ENCODE peak calls at places on chromosomes 12 and 14, in eight cellular contexts. O is body of pancreas; X is psoas muscle; L is activated CD8-positive, alpha-beta memory T cell treated with anti-CD3 and anti-CD28 coated beads, Interleukin-2, amount 50 U/mL, for 4 hours; T is central memory CD8-positive, alpha-beta T cell; N is activated T-cell treated with anti-CD3 and anti-CD28 coated beads, Interleukin-2, amount 50 U/mL, for 1 hour; F is pancreas; A is GM06990. C is an unnamed sample.

GRCh38 chr12:132783917-132784531 is 22.4 kb upstream of the ANKLE2 start:
- DNase-seq in N (no peak), F (no peak), L (no peak), X (no peak), O (no peak), A (no peak), T (no peak), C (no peak)

GRCh38 chr14:100450049-100450448 is 126.9 kb downstream of the SLC25A47 start:
- DNase-seq in F (no peak), O (no peak), X (no peak), L (no peak), N (no peak), T (no peak), A (no peak), C (no peak)

GRCh38 chr14:99238234-99238633 is 33.8 kb downstream of the BCL11B start:
- DNase-seq in X (no peak), F (no peak), O (no peak), N (peak; percentile 39), A (no peak), T (no peak), L (no peak), C (no peak)

GRCh38 chr12:115440438-115440837 is 756.5 kb upstream of the TBX3 start:
- DNase-seq in F (peak; percentile 32), X (peak; percentile 63), N (no peak), L (no peak), O (peak; percentile 11), T (no peak), A (no peak), C (no peak)

GRCh38 chr14:54133896-54134295 is 177.3 kb upstream of the BMP4 start:
- DNase-seq in F (no peak), O (no peak), A (no peak), L (no peak), N (no peak), T (no peak), X (no peak), C (no peak)

GRCh38 chr12:52530905-52531304 is 10.7 kb upstream of the KRT5 start:
- DNase-seq in T (no peak), N (no peak), F (no peak), A (no peak), L (no peak), O (no peak), X (no peak), C (no peak)

GRCh38 chr12:9372202-9372601 is 164.0 kb upstream of the PZP start:
- DNase-seq in T (no peak), N (no peak), O (no peak), A (no peak), F (no peak), L (no peak), X (no peak), C (no peak)

GRCh38 chr14:68124885-68125731 is 305.5 kb downstream of the RAD51B start:
- DNase-seq in A (no peak), N (no peak), X (no peak), O (no peak), T (no peak), F (no peak), L (no peak), C (no peak)

GRCh38 chr12:31585271-31585670 is 5.7 kb downstream of the DENND5B start:
- DNase-seq in X (no peak), N (no peak), A (no peak), T (no peak), O (no peak), F (no peak), L (no peak), C (no peak)

GRCh38 chr14:98957211-98958047 is 314.6 kb downstream of the BCL11B start:
- DNase-seq in O (peak; percentile 33), N (no peak), F (no peak), T (no peak), A (no peak), L (no peak), X (peak; percentile 75), C (peak; percentile 58)

GRCh38 chr12:5047094-5047493 is 3.4 kb downstream of the KCNA5 start:
- DNase-seq in N (no peak), X (no peak), L (no peak), F (no peak), A (no peak), T (no peak), O (no peak), C (no peak)

GRCh38 chr12:44377443-44378160 is 498.5 kb downstream of the NELL2 start:
- DNase-seq in A (no peak), F (no peak), L (no peak), T (no peak), N (no peak), X (no peak), O (no peak), C (no peak)

GRCh38 chr14:96811265-96811664 is 14.1 kb downstream of the VRK1 start:
- DNase-seq in F (no peak), T (no peak), O (no peak), A (no peak), L (no peak), N (no peak), X (no peak), C (no peak)